ENCODE peak calls at places on chromosomes 11 and 22, in nine cellular contexts. Y is GDM1, V is germinal center, A is 8988T, L is bronchial epithelial cell, D is cerebellar cortex, U is fibroblast of pulmonary artery, I is fibroblast of the conjunctiva, R is NCI-H2081. Z is an unnamed sample.

GRCh38 chr11:3840289-3840869 is 380 bp downstream of the RHOG start:
- DNase-seq in V (peak; percentile 45), L (no peak), R (no peak), A (no peak), I (no peak), U (no peak), D (peak; percentile 17), Y (no peak), Z (no peak)

GRCh38 chr11:131099013-131099412 is 182.7 kb upstream of the SNX19 start:
- DNase-seq in L (peak; percentile 94), V (no peak), I (no peak), D (no peak), A (no peak), Y (no peak), U (peak; percentile 1), R (no peak), Z (no peak)

GRCh38 chr22:49789289-49790141 is 38.2 kb downstream of the BRD1 start:
- DNase-seq in I (no peak), V (no peak), A (no peak), Y (no peak), R (no peak), D (no peak), L (no peak), U (peak; percentile 63), Z (peak; percentile 64)

GRCh38 chr11:87596176-87596575 is 558.4 kb downstream of the TMEM135 start:
- DNase-seq in U (no peak), V (no peak), L (no peak), Y (no peak), D (no peak), R (no peak), A (no peak), I (no peak), Z (no peak)

GRCh38 chr22:50731811-50732624 is 6.0 kb upstream of the ACR start:
- DNase-seq in A (peak; percentile 87), Y (no peak), I (peak; percentile 12), D (peak; percentile 67), L (peak; percentile 32), R (no peak), U (peak; percentile 51), V (peak; percentile 76), Z (no peak)

GRCh38 chr11:66745356-66746235 is 16.6 kb upstream of the SPTBN2 start:
- DNase-seq in R (peak; percentile 14), Y (no peak), L (peak; percentile 46), I (no peak), A (no peak), U (no peak), D (peak; percentile 54), V (peak; percentile 66), Z (no peak)

GRCh38 chr11:123509737-123510578 is 79.9 kb downstream of the GRAMD1B start:
- DNase-seq in L (peak; percentile 59), U (peak; percentile 81), A (no peak), I (no peak), R (peak; percentile 49), D (peak; percentile 97), Y (no peak), V (no peak), Z (no peak)

GRCh38 chr22:39973656-39974055 is 13.5 kb downstream of the TMA7B start:
- DNase-seq in U (no peak), V (no peak), L (no peak), D (no peak), R (no peak), I (no peak), Y (no peak), A (no peak), Z (no peak)

GRCh38 chr22:41284465-41284864 is 1.5 kb downstream of the RANGAP1 start:
- DNase-seq in A (no peak), V (no peak), R (no peak), I (no peak), U (no peak), L (no peak), D (no peak), Y (no peak), Z (no peak)

GRCh38 chr11:58625826-58626460 is 3.5 kb downstream of the CNTF start:
- DNase-seq in I (no peak), U (peak; percentile 27), A (no peak), V (no peak), R (no peak), Y (no peak), L (peak; percentile 51), D (no peak), Z (no peak)

GRCh38 chr11:91926967-91927366 is 297.7 kb upstream of the FAT3 start:
- DNase-seq in L (no peak), Y (no peak), A (no peak), D (no peak), I (peak; percentile 12), R (no peak), U (peak; percentile 50), V (no peak), Z (no peak)

GRCh38 chr11:66886317-66886588 is 29.4 kb downstream of the LRFN4 start:
- DNase-seq in R (no peak), I (no peak), D (no peak), Y (no peak), V (no peak), L (no peak), U (no peak), A (no peak), Z (no peak)

GRCh38 chr11:66359662-66360087 is 11.9 kb downstream of the SLC29A2 start:
- DNase-seq in R (no peak), D (no peak), Y (no peak), L (no peak), U (no peak), A (no peak), I (no peak), V (peak; percentile 1), Z (no peak)

GRCh38 chr22:36986242-36986821 is 32.9 kb downstream of the TST start:
- DNase-seq in R (no peak), L (no peak), U (no peak), I (no peak), V (peak; percentile 48), A (no peak), D (peak; percentile 3), Y (no peak), Z (no peak)

GRCh38 chr22:45472426-45472825 is 30.3 kb upstream of the FBLN1 start:
- DNase-seq in R (no peak), V (no peak), A (no peak), D (no peak), Y (no peak), I (no peak), U (no peak), L (peak; percentile 47), Z (no peak)

GRCh38 chr11:130160460-130161090 is 993 bp downstream of the ST14 start:
- DNase-seq in U (no peak), A (no peak), Y (no peak), I (no peak), L (no peak), V (no peak), R (no peak), D (no peak), Z (no peak)

GRCh38 chr11:33869511-33870422 is 22.1 kb downstream of the LMO2 start:
- DNase-seq in I (no peak), D (peak; percentile 36), A (peak; percentile 61), Y (peak; percentile 76), U (peak; percentile 53), R (peak; percentile 51), L (peak; percentile 12), V (peak; percentile 79), Z (peak; percentile 55)

GRCh38 chr11:79098096-79098495 is 342.7 kb downstream of the TENM4 start:
- DNase-seq in Y (no peak), U (no peak), L (no peak), A (no peak), D (no peak), I (no peak), R (no peak), V (no peak), Z (no peak)

GRCh38 chr22:39117585-39118191 is 20.6 kb downstream of the APOBEC3H start:
- DNase-seq in D (peak; percentile 51), V (peak; percentile 34), U (peak; percentile 69), I (peak; percentile 32), Y (peak; percentile 52), A (no peak), R (no peak), L (peak; percentile 53), Z (no peak)

GRCh38 chr11:75261902-75262361 is 21.4 kb downstream of the TPBGL start:
- DNase-seq in V (no peak), L (no peak), D (no peak), I (no peak), A (peak; percentile 12), R (no peak), U (no peak), Y (no peak), Z (no peak)

GRCh38 chr11:11415786-11416390 is 62.8 kb upstream of the CSNK2A3 start:
- DNase-seq in V (no peak), I (no peak), U (no peak), A (no peak), R (no peak), L (no peak), D (no peak), Y (no peak), Z (no peak)

GRCh38 chr22:30239421-30240405 is 6.8 kb downstream of the LIF start:
- DNase-seq in Y (no peak), L (no peak), V (no peak), A (no peak), R (no peak), U (no peak), I (no peak), D (peak; percentile 45), Z (no peak)

GRCh38 chr11:75342231-75342918 is 9.1 kb downstream of the ARRB1 start:
- DNase-seq in I (no peak), D (peak; percentile 49), V (no peak), A (no peak), Y (no peak), L (no peak), R (no peak), U (no peak), Z (peak; percentile 35)

Z was measured in GF-D8.